ENCODE peak calls at places on chromosome 11, in eight cellular contexts. N is CD8-positive, alpha-beta T cell; A is pancreas; Y is cardiac fibroblast; B is HCT116; O is tibial nerve; J is endothelial cell of umbilical vein; G is lower lobe of right lung. W is an unnamed sample.

GRCh38 chr11:9053631-9054030 is 37.8 kb downstream of the SCUBE2 start:
- DNase-seq in A (no peak), G (no peak), B (no peak), J (no peak), N (no peak), Y (peak; percentile 12), O (no peak), W (no peak)

GRCh38 chr11:623349-623869 is 1.3 kb downstream of the CDHR5 start:
- DNase-seq in N (no peak), A (no peak), B (no peak), J (no peak), O (no peak), G (no peak), Y (no peak), W (no peak)

GRCh38 chr11:115503083-115503885 is 931 bp downstream of the CADM1 start:
- DNase-seq in G (peak; percentile 78), N (peak; percentile 13), O (peak; percentile 9), B (no peak), A (peak; percentile 47), Y (peak; percentile 22), J (peak; percentile 22), W (no peak)

GRCh38 chr11:72758690-72759389 is 6.6 kb upstream of the ARAP1 start:
- DNase-seq in Y (peak; percentile 93), B (no peak), A (peak; percentile 46), O (peak; percentile 31), N (no peak), G (no peak), J (no peak), W (no peak)

GRCh38 chr11:57325735-57326048 is 940 bp upstream of the TNKS1BP1 start:
- DNase-seq in J (peak; percentile 83), Y (peak; percentile 71), O (no peak), A (peak; percentile 58), N (no peak), B (no peak), G (peak; percentile 76), W (no peak)

GRCh38 chr11:83523676-83524075 is 237.5 kb upstream of the CCDC90B start:
- DNase-seq in Y (no peak), N (no peak), B (no peak), A (no peak), G (no peak), O (no peak), J (no peak), W (no peak)

GRCh38 chr11:47724041-47724729 is 9.0 kb upstream of the AGBL2 start:
- DNase-seq in A (peak; percentile 69), B (no peak), Y (peak; percentile 79), G (no peak), J (no peak), N (no peak), O (no peak), W (no peak)

GRCh38 chr11:95255523-95256165 is 24.6 kb upstream of the SESN3 start:
- DNase-seq in N (no peak), A (no peak), Y (no peak), G (no peak), J (no peak), O (no peak), B (no peak), W (no peak)

GRCh38 chr11:59556883-59557205 is 45.5 kb downstream of the OR4D9 start:
- DNase-seq in A (no peak), B (no peak), Y (no peak), O (no peak), G (no peak), J (peak; percentile 63), N (no peak), W (no peak)

GRCh38 chr11:119934267-119934666 is 203.6 kb downstream of the TRIM29 start:
- DNase-seq in J (no peak), A (no peak), N (no peak), Y (no peak), O (no peak), B (no peak), G (no peak), W (no peak)

GRCh38 chr11:78022397-78023396 is at the start of gene KCTD14:
- DNase-seq in Y (peak; percentile 30), A (peak; percentile 77), O (peak; percentile 11), B (no peak), J (no peak), N (no peak), G (peak; percentile 78), W (no peak)

GRCh38 chr11:19367051-19367709 is 126.4 kb upstream of the E2F8 start:
- DNase-seq in Y (peak; percentile 53), O (peak; percentile 68), B (no peak), J (peak; percentile 59), N (no peak), G (no peak), A (no peak), W (no peak)

GRCh38 chr11:110207089-110207488 is 89.3 kb downstream of the RDX start:
- DNase-seq in N (no peak), G (no peak), B (no peak), O (no peak), A (no peak), J (no peak), Y (no peak), W (no peak)

GRCh38 chr11:79080506-79080905 is 360.3 kb downstream of the TENM4 start:
- DNase-seq in O (no peak), N (no peak), J (peak; percentile 25), G (no peak), Y (peak; percentile 72), B (no peak), A (no peak), W (no peak)

GRCh38 chr11:123231263-123231662 is 36.2 kb upstream of the CLMP start:
- DNase-seq in Y (no peak), A (no peak), G (no peak), N (no peak), J (no peak), B (no peak), O (no peak), W (no peak)

GRCh38 chr11:112658521-112658920 is 302.7 kb upstream of the NCAM1 start:
- DNase-seq in G (no peak), B (no peak), Y (no peak), N (no peak), O (no peak), A (no peak), J (no peak), W (no peak)
- TF ChIP-seq CTCF in G (no peak), B (no peak), Y (no peak), N (no peak), O (no peak), A (no peak), J (no peak), W (no peak)

GRCh38 chr11:102985850-102986249 is 30.3 kb upstream of the MMP13 start:
- DNase-seq in N (no peak), Y (no peak), A (no peak), O (no peak), B (no peak), G (no peak), J (no peak), W (no peak)

GRCh38 chr11:102983491-102983890 is 28.0 kb upstream of the MMP13 start:
- DNase-seq in B (no peak), G (no peak), A (no peak), N (no peak), O (no peak), Y (peak; percentile 35), J (no peak), W (no peak)

GRCh38 chr11:102990145-102990544 is 34.6 kb upstream of the MMP13 start:
- DNase-seq in N (no peak), G (no peak), A (no peak), Y (no peak), O (no peak), J (no peak), B (no peak), W (no peak)

GRCh38 chr11:102989379-102990047 is 34.0 kb upstream of the MMP13 start:
- DNase-seq in B (no peak), Y (no peak), G (no peak), N (no peak), O (no peak), A (no peak), J (peak; percentile 50), W (no peak)

DNA sequence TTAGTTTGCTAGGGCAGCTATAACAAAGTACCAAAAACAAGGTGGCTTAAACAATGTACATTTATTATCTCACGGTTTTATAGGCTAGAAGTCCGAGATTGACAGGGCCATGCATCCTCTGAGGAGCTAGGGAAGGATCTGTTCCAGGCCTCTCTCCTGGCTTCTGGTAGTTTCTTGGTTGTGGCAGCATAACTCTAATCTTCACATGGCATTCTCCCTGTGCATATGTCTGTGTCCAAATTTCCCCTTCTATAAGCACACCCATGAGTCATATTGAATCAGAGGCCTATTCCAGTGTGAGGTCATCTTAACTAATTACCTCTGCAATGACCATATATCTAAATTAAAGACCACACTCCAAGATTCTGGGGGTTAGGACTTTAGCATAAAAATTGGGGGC is 31.3 kb upstream of the MMP13 start:
- DNase-seq in A (no peak), G (no peak), O (no peak), Y (no peak), N (no peak), J (peak; percentile 35), B (no peak), W (no peak)
- TF ChIP-seq CTCF in A (no peak), G (no peak), O (no peak), Y (no peak), N (no peak), J (no peak), B (no peak), W (no peak)

DNA sequence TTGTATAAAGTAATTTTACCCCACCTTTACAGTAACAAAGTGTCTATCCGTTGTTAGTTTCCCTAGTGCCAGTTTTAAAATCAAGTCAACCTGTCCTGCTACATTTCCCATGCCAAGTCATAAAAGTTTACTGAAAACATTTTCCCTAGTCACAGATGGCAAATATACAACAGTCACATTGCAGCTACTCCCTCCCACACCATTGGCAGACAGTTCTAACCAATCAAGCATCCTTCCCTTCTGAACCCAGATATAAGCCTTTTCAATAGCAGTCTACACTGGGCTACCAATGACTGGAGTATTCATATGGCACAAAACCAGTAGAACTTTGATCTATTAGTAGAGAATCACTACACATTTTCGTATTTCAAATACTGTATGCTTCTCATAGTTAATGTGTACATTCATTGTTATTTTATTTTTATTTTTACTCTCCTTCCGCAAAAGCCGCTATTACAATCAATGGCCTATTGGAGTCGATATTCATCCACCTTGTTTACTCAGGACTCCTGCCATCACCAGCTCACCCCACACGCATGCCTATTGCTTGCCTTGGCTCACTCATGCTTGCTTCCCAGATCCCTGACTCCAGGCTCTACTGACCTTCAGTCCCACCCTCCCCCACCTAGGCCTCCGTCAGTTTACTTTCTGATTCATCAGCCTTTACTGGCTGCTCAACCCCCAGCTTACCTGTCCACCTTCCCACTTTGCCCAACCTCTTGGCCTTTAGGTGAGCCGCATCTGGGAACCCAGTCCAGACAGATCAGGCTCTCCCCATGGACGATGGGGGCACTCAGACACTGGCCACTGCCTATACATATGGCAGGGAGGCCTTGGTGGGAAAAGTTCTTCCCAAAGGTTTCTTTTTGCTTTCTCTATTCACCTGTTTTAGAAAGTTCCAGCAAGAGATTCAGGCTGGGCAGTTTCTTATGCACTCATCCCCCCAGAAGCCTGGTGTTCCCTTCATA is 408.4 kb downstream of the SOX6 start:
- DNase-seq in O (no peak), N (no peak), A (peak; percentile 35), G (no peak), B (no peak), J (no peak), Y (no peak), W (no peak)
- TF ChIP-seq CTCF in O (no peak), N (no peak), A (no peak), G (no peak), B (no peak), J (no peak), Y (no peak), W (no peak)

DNA sequence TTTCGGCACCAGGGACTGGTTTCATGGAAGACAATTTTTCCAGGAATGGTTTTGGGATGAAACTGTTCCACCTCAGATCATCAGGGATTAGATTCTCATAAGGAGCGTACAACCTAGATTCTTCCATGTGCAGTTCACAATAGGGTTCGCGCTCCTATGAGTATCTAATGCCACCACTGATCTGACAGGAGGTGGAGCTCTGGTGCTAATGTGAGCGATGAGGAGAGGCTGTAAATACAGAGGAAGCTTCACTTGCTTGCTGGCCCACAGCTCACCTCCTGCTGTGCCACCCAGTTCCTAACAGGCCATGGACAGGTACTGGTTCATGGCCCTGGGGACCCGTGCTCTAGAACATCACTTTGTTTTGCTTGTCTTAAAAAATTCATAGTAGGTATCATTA is 41.8 kb upstream of the AMPD3 start:
- DNase-seq in G (no peak), O (no peak), Y (no peak), J (peak; percentile 20), B (peak; percentile 28), N (peak; percentile 43), A (no peak), W (no peak)
- TF ChIP-seq CTCF in G (peak; percentile 12), O (no peak), Y (peak; percentile 19), J (peak; percentile 16), B (peak; percentile 34), N (peak; percentile 51), A (no peak), W (peak; percentile 40)